ENCODE peak calls at places on chromosomes 4 and X, in ten cellular contexts. One of them, this sample, is unnamed.

GRCh38 chr4:6769138-6769983 is 13.2 kb upstream of the KIAA0232 start:
- DNase-seq in sciatic nerve: no peak
- DNase-seq in lower lobe of right lung: peak
- DNase-seq in dermis blood vessel endothelial cell: no peak
- DNase-seq in BE2C: no peak
- DNase-seq in stimulated activated naive B cell treated with anti-CD40 and anti-IgM and Interleukin-4, amounts not matched to agents 10 μg/mL and 1 μg/mL and 100 μg/mL, for 72 hours: no peak
- DNase-seq in adipocyte: no peak
- DNase-seq in body of pancreas: no peak
- DNase-seq in NT2/D1: no peak
- DNase-seq in activated T-cell treated with anti-CD3 and anti-CD28 coated beads, Interleukin-2, amount 50 U/mL, for 72 hours: peak
- DNase-seq in this sample: no peak

GRCh38 chr4:82553020-82553419 is 8.8 kb downstream of the TMEM150C start:
- DNase-seq in dermis blood vessel endothelial cell: no peak
- DNase-seq in stimulated activated naive B cell treated with anti-CD40 and anti-IgM and Interleukin-4, amounts not matched to agents 10 μg/mL and 1 μg/mL and 100 μg/mL, for 72 hours: no peak
- DNase-seq in body of pancreas: no peak
- DNase-seq in adipocyte: no peak
- DNase-seq in sciatic nerve: no peak
- DNase-seq in BE2C: no peak
- DNase-seq in lower lobe of right lung: no peak
- DNase-seq in NT2/D1: no peak
- DNase-seq in activated T-cell treated with anti-CD3 and anti-CD28 coated beads, Interleukin-2, amount 50 U/mL, for 72 hours: no peak
- DNase-seq in this sample: no peak

GRCh38 chr4:109915385-109916002 is 2.8 kb downstream of the EGF start:
- DNase-seq in adipocyte: no peak
- DNase-seq in stimulated activated naive B cell treated with anti-CD40 and anti-IgM and Interleukin-4, amounts not matched to agents 10 μg/mL and 1 μg/mL and 100 μg/mL, for 72 hours: no peak
- DNase-seq in lower lobe of right lung: no peak
- DNase-seq in body of pancreas: no peak
- DNase-seq in dermis blood vessel endothelial cell: no peak
- DNase-seq in activated T-cell treated with anti-CD3 and anti-CD28 coated beads, Interleukin-2, amount 50 U/mL, for 72 hours: no peak
- DNase-seq in sciatic nerve: no peak
- DNase-seq in BE2C: no peak
- DNase-seq in NT2/D1: no peak
- DNase-seq in this sample: no peak

GRCh38 chrX:2705036-2705435 is 13.9 kb downstream of the CD99 start:
- DNase-seq in sciatic nerve: no peak
- DNase-seq in lower lobe of right lung: no peak
- DNase-seq in activated T-cell treated with anti-CD3 and anti-CD28 coated beads, Interleukin-2, amount 50 U/mL, for 72 hours: no peak
- DNase-seq in body of pancreas: peak
- DNase-seq in adipocyte: no peak
- DNase-seq in BE2C: no peak
- DNase-seq in dermis blood vessel endothelial cell: peak
- DNase-seq in stimulated activated naive B cell treated with anti-CD40 and anti-IgM and Interleukin-4, amounts not matched to agents 10 μg/mL and 1 μg/mL and 100 μg/mL, for 72 hours: no peak
- DNase-seq in NT2/D1: no peak
- DNase-seq in this sample: peak

GRCh38 chr4:120718979-120719566 is 203.5 kb downstream of the PRDM5 start:
- DNase-seq in activated T-cell treated with anti-CD3 and anti-CD28 coated beads, Interleukin-2, amount 50 U/mL, for 72 hours: peak
- DNase-seq in lower lobe of right lung: no peak
- DNase-seq in sciatic nerve: no peak
- DNase-seq in body of pancreas: no peak
- DNase-seq in stimulated activated naive B cell treated with anti-CD40 and anti-IgM and Interleukin-4, amounts not matched to agents 10 μg/mL and 1 μg/mL and 100 μg/mL, for 72 hours: no peak
- DNase-seq in dermis blood vessel endothelial cell: peak
- DNase-seq in NT2/D1: peak
- DNase-seq in adipocyte: peak
- DNase-seq in BE2C: peak
- DNase-seq in this sample: peak

GRCh38 chrX:1507511-1508463 is 29.2 kb downstream of the P2RY8 start:
- DNase-seq in stimulated activated naive B cell treated with anti-CD40 and anti-IgM and Interleukin-4, amounts not matched to agents 10 μg/mL and 1 μg/mL and 100 μg/mL, for 72 hours: peak
- DNase-seq in body of pancreas: no peak
- DNase-seq in lower lobe of right lung: peak
- DNase-seq in dermis blood vessel endothelial cell: no peak
- DNase-seq in adipocyte: no peak
- DNase-seq in sciatic nerve: no peak
- DNase-seq in BE2C: no peak
- DNase-seq in activated T-cell treated with anti-CD3 and anti-CD28 coated beads, Interleukin-2, amount 50 U/mL, for 72 hours: no peak
- DNase-seq in NT2/D1: no peak
- DNase-seq in this sample: no peak

GRCh38 chr4:105461221-105462041 is 12.4 kb downstream of the PPA2 start:
- DNase-seq in lower lobe of right lung: no peak
- DNase-seq in sciatic nerve: no peak
- DNase-seq in NT2/D1: no peak
- DNase-seq in BE2C: no peak
- DNase-seq in adipocyte: peak
- DNase-seq in body of pancreas: no peak
- DNase-seq in dermis blood vessel endothelial cell: no peak
- DNase-seq in activated T-cell treated with anti-CD3 and anti-CD28 coated beads, Interleukin-2, amount 50 U/mL, for 72 hours: no peak
- DNase-seq in stimulated activated naive B cell treated with anti-CD40 and anti-IgM and Interleukin-4, amounts not matched to agents 10 μg/mL and 1 μg/mL and 100 μg/mL, for 72 hours: no peak
- DNase-seq in this sample: no peak

GRCh38 chrX:109384569-109385174 is 97.2 kb downstream of the GUCY2F start:
- DNase-seq in lower lobe of right lung: no peak
- DNase-seq in stimulated activated naive B cell treated with anti-CD40 and anti-IgM and Interleukin-4, amounts not matched to agents 10 μg/mL and 1 μg/mL and 100 μg/mL, for 72 hours: no peak
- DNase-seq in adipocyte: peak
- DNase-seq in sciatic nerve: no peak
- DNase-seq in activated T-cell treated with anti-CD3 and anti-CD28 coated beads, Interleukin-2, amount 50 U/mL, for 72 hours: no peak
- DNase-seq in body of pancreas: no peak
- DNase-seq in dermis blood vessel endothelial cell: peak
- DNase-seq in BE2C: peak
- DNase-seq in NT2/D1: peak
- DNase-seq in this sample: no peak

GRCh38 chrX:70592091-70592490 is 147.5 kb downstream of the DLG3 start:
- DNase-seq in BE2C: no peak
- DNase-seq in stimulated activated naive B cell treated with anti-CD40 and anti-IgM and Interleukin-4, amounts not matched to agents 10 μg/mL and 1 μg/mL and 100 μg/mL, for 72 hours: no peak
- DNase-seq in sciatic nerve: no peak
- DNase-seq in body of pancreas: no peak
- DNase-seq in dermis blood vessel endothelial cell: peak
- DNase-seq in NT2/D1: no peak
- DNase-seq in activated T-cell treated with anti-CD3 and anti-CD28 coated beads, Interleukin-2, amount 50 U/mL, for 72 hours: peak
- DNase-seq in lower lobe of right lung: no peak
- DNase-seq in adipocyte: peak
- DNase-seq in this sample: peak

GRCh38 chrX:21735753-21736127 is 22.2 kb downstream of the SMPX start:
- DNase-seq in BE2C: no peak
- DNase-seq in lower lobe of right lung: no peak
- DNase-seq in activated T-cell treated with anti-CD3 and anti-CD28 coated beads, Interleukin-2, amount 50 U/mL, for 72 hours: no peak
- DNase-seq in body of pancreas: no peak
- DNase-seq in stimulated activated naive B cell treated with anti-CD40 and anti-IgM and Interleukin-4, amounts not matched to agents 10 μg/mL and 1 μg/mL and 100 μg/mL, for 72 hours: no peak
- DNase-seq in sciatic nerve: no peak
- DNase-seq in adipocyte: no peak
- DNase-seq in NT2/D1: no peak
- DNase-seq in dermis blood vessel endothelial cell: no peak
- DNase-seq in this sample: no peak

GRCh38 chr4:151430737-151431457 is 21.9 kb downstream of the FHIP1A start:
- DNase-seq in activated T-cell treated with anti-CD3 and anti-CD28 coated beads, Interleukin-2, amount 50 U/mL, for 72 hours: no peak
- DNase-seq in lower lobe of right lung: no peak
- DNase-seq in NT2/D1: no peak
- DNase-seq in stimulated activated naive B cell treated with anti-CD40 and anti-IgM and Interleukin-4, amounts not matched to agents 10 μg/mL and 1 μg/mL and 100 μg/mL, for 72 hours: no peak
- DNase-seq in sciatic nerve: no peak
- DNase-seq in body of pancreas: no peak
- DNase-seq in adipocyte: no peak
- DNase-seq in BE2C: no peak
- DNase-seq in dermis blood vessel endothelial cell: no peak
- DNase-seq in this sample: no peak

GRCh38 chr4:40150932-40151331 is 45.9 kb upstream of the RHOH start:
- DNase-seq in activated T-cell treated with anti-CD3 and anti-CD28 coated beads, Interleukin-2, amount 50 U/mL, for 72 hours: no peak
- DNase-seq in body of pancreas: no peak
- DNase-seq in stimulated activated naive B cell treated with anti-CD40 and anti-IgM and Interleukin-4, amounts not matched to agents 10 μg/mL and 1 μg/mL and 100 μg/mL, for 72 hours: no peak
- DNase-seq in adipocyte: no peak
- DNase-seq in sciatic nerve: no peak
- DNase-seq in lower lobe of right lung: no peak
- DNase-seq in NT2/D1: no peak
- DNase-seq in BE2C: no peak
- DNase-seq in dermis blood vessel endothelial cell: no peak
- DNase-seq in this sample: no peak

GRCh38 chr4:153466637-153467153 is 535 bp downstream of the TMEM131L start:
- DNase-seq in adipocyte: no peak
- DNase-seq in activated T-cell treated with anti-CD3 and anti-CD28 coated beads, Interleukin-2, amount 50 U/mL, for 72 hours: peak
- DNase-seq in NT2/D1: no peak
- DNase-seq in body of pancreas: peak
- DNase-seq in dermis blood vessel endothelial cell: peak
- DNase-seq in sciatic nerve: no peak
- DNase-seq in BE2C: peak
- DNase-seq in lower lobe of right lung: no peak
- DNase-seq in stimulated activated naive B cell treated with anti-CD40 and anti-IgM and Interleukin-4, amounts not matched to agents 10 μg/mL and 1 μg/mL and 100 μg/mL, for 72 hours: no peak
- DNase-seq in this sample: peak

GRCh38 chr4:123183308-123183707 is 213.3 kb upstream of the SPRY1 start:
- DNase-seq in dermis blood vessel endothelial cell: no peak
- DNase-seq in BE2C: no peak
- DNase-seq in adipocyte: no peak
- DNase-seq in sciatic nerve: no peak
- DNase-seq in activated T-cell treated with anti-CD3 and anti-CD28 coated beads, Interleukin-2, amount 50 U/mL, for 72 hours: no peak
- DNase-seq in NT2/D1: no peak
- DNase-seq in stimulated activated naive B cell treated with anti-CD40 and anti-IgM and Interleukin-4, amounts not matched to agents 10 μg/mL and 1 μg/mL and 100 μg/mL, for 72 hours: no peak
- DNase-seq in body of pancreas: no peak
- DNase-seq in lower lobe of right lung: no peak
- DNase-seq in this sample: no peak

GRCh38 chr4:26992657-26993361 is 132.2 kb downstream of the STIM2 start:
- DNase-seq in adipocyte: peak
- DNase-seq in BE2C: no peak
- DNase-seq in sciatic nerve: no peak
- DNase-seq in body of pancreas: no peak
- DNase-seq in lower lobe of right lung: no peak
- DNase-seq in NT2/D1: no peak
- DNase-seq in activated T-cell treated with anti-CD3 and anti-CD28 coated beads, Interleukin-2, amount 50 U/mL, for 72 hours: peak
- DNase-seq in dermis blood vessel endothelial cell: peak
- DNase-seq in stimulated activated naive B cell treated with anti-CD40 and anti-IgM and Interleukin-4, amounts not matched to agents 10 μg/mL and 1 μg/mL and 100 μg/mL, for 72 hours: peak
- DNase-seq in this sample: peak

GRCh38 chr4:70544279-70544870 is 26.0 kb downstream of the AMTN start:
- DNase-seq in activated T-cell treated with anti-CD3 and anti-CD28 coated beads, Interleukin-2, amount 50 U/mL, for 72 hours: no peak
- DNase-seq in BE2C: no peak
- DNase-seq in adipocyte: peak
- DNase-seq in NT2/D1: no peak
- DNase-seq in stimulated activated naive B cell treated with anti-CD40 and anti-IgM and Interleukin-4, amounts not matched to agents 10 μg/mL and 1 μg/mL and 100 μg/mL, for 72 hours: no peak
- DNase-seq in body of pancreas: no peak
- DNase-seq in lower lobe of right lung: no peak
- DNase-seq in dermis blood vessel endothelial cell: peak
- DNase-seq in sciatic nerve: no peak
- DNase-seq in this sample: peak

GRCh38 chrX:120795301-120795700 is 80.4 kb downstream of the CT47B1 start:
- DNase-seq in activated T-cell treated with anti-CD3 and anti-CD28 coated beads, Interleukin-2, amount 50 U/mL, for 72 hours: no peak
- DNase-seq in body of pancreas: no peak
- DNase-seq in BE2C: no peak
- DNase-seq in sciatic nerve: no peak
- DNase-seq in adipocyte: peak
- DNase-seq in stimulated activated naive B cell treated with anti-CD40 and anti-IgM and Interleukin-4, amounts not matched to agents 10 μg/mL and 1 μg/mL and 100 μg/mL, for 72 hours: no peak
- DNase-seq in dermis blood vessel endothelial cell: peak
- DNase-seq in lower lobe of right lung: no peak
- DNase-seq in NT2/D1: no peak
- DNase-seq in this sample: peak

GRCh38 chr4:174318829-174319764 is 35.4 kb downstream of the CEP44 start:
- DNase-seq in BE2C: no peak
- DNase-seq in NT2/D1: peak
- DNase-seq in dermis blood vessel endothelial cell: peak
- DNase-seq in stimulated activated naive B cell treated with anti-CD40 and anti-IgM and Interleukin-4, amounts not matched to agents 10 μg/mL and 1 μg/mL and 100 μg/mL, for 72 hours: no peak
- DNase-seq in sciatic nerve: no peak
- DNase-seq in body of pancreas: no peak
- DNase-seq in adipocyte: peak
- DNase-seq in lower lobe of right lung: no peak
- DNase-seq in activated T-cell treated with anti-CD3 and anti-CD28 coated beads, Interleukin-2, amount 50 U/mL, for 72 hours: no peak
- DNase-seq in this sample: peak

GRCh38 chr4:118712872-118713271 is 27.7 kb downstream of the METTL14 start:
- DNase-seq in stimulated activated naive B cell treated with anti-CD40 and anti-IgM and Interleukin-4, amounts not matched to agents 10 μg/mL and 1 μg/mL and 100 μg/mL, for 72 hours: no peak
- DNase-seq in lower lobe of right lung: no peak
- DNase-seq in dermis blood vessel endothelial cell: no peak
- DNase-seq in BE2C: no peak
- DNase-seq in adipocyte: no peak
- DNase-seq in NT2/D1: no peak
- DNase-seq in sciatic nerve: no peak
- DNase-seq in activated T-cell treated with anti-CD3 and anti-CD28 coated beads, Interleukin-2, amount 50 U/mL, for 72 hours: peak
- DNase-seq in body of pancreas: no peak
- DNase-seq in this sample: no peak

GRCh38 chr4:139453041-139453370 is 915 bp upstream of the RAB33B start:
- DNase-seq in body of pancreas: peak
- DNase-seq in BE2C: no peak
- DNase-seq in NT2/D1: no peak
- DNase-seq in activated T-cell treated with anti-CD3 and anti-CD28 coated beads, Interleukin-2, amount 50 U/mL, for 72 hours: peak
- DNase-seq in stimulated activated naive B cell treated with anti-CD40 and anti-IgM and Interleukin-4, amounts not matched to agents 10 μg/mL and 1 μg/mL and 100 μg/mL, for 72 hours: no peak
- DNase-seq in adipocyte: no peak
- DNase-seq in dermis blood vessel endothelial cell: peak
- DNase-seq in lower lobe of right lung: no peak
- DNase-seq in sciatic nerve: no peak
- DNase-seq in this sample: no peak

GRCh38 chr4:80266902-80267380 is 477 bp downstream of the FGF5 start:
- DNase-seq in activated T-cell treated with anti-CD3 and anti-CD28 coated beads, Interleukin-2, amount 50 U/mL, for 72 hours: peak
- DNase-seq in BE2C: no peak
- DNase-seq in dermis blood vessel endothelial cell: peak
- DNase-seq in adipocyte: peak
- DNase-seq in body of pancreas: no peak
- DNase-seq in lower lobe of right lung: no peak
- DNase-seq in stimulated activated naive B cell treated with anti-CD40 and anti-IgM and Interleukin-4, amounts not matched to agents 10 μg/mL and 1 μg/mL and 100 μg/mL, for 72 hours: peak
- DNase-seq in NT2/D1: no peak
- DNase-seq in sciatic nerve: no peak
- DNase-seq in this sample: peak

GRCh38 chr4:185849543-185850185 is 37.7 kb upstream of the SORBS2 start:
- DNase-seq in adipocyte: no peak
- DNase-seq in dermis blood vessel endothelial cell: no peak
- DNase-seq in body of pancreas: peak
- DNase-seq in sciatic nerve: no peak
- DNase-seq in stimulated activated naive B cell treated with anti-CD40 and anti-IgM and Interleukin-4, amounts not matched to agents 10 μg/mL and 1 μg/mL and 100 μg/mL, for 72 hours: no peak
- DNase-seq in NT2/D1: no peak
- DNase-seq in activated T-cell treated with anti-CD3 and anti-CD28 coated beads, Interleukin-2, amount 50 U/mL, for 72 hours: no peak
- DNase-seq in BE2C: no peak
- DNase-seq in lower lobe of right lung: no peak
- DNase-seq in this sample: peak

GRCh38 chr4:21888195-21888976 is 60.2 kb downstream of the KCNIP4 start:
- DNase-seq in body of pancreas: no peak
- DNase-seq in NT2/D1: no peak
- DNase-seq in dermis blood vessel endothelial cell: peak
- DNase-seq in stimulated activated naive B cell treated with anti-CD40 and anti-IgM and Interleukin-4, amounts not matched to agents 10 μg/mL and 1 μg/mL and 100 μg/mL, for 72 hours: no peak
- DNase-seq in lower lobe of right lung: no peak
- DNase-seq in sciatic nerve: no peak
- DNase-seq in adipocyte: peak
- DNase-seq in activated T-cell treated with anti-CD3 and anti-CD28 coated beads, Interleukin-2, amount 50 U/mL, for 72 hours: peak
- DNase-seq in BE2C: no peak
- DNase-seq in this sample: peak

GRCh38 chr4:20760053-20760452 is 59.8 kb downstream of the PACRGL start:
- DNase-seq in BE2C: peak
- DNase-seq in NT2/D1: no peak
- DNase-seq in body of pancreas: no peak
- DNase-seq in sciatic nerve: no peak
- DNase-seq in adipocyte: no peak
- DNase-seq in dermis blood vessel endothelial cell: no peak
- DNase-seq in stimulated activated naive B cell treated with anti-CD40 and anti-IgM and Interleukin-4, amounts not matched to agents 10 μg/mL and 1 μg/mL and 100 μg/mL, for 72 hours: no peak
- DNase-seq in activated T-cell treated with anti-CD3 and anti-CD28 coated beads, Interleukin-2, amount 50 U/mL, for 72 hours: no peak
- DNase-seq in lower lobe of right lung: no peak
- DNase-seq in this sample: no peak

GRCh38 chr4:28225689-28226353 is 1365.2 kb downstream of the STIM2 start:
- DNase-seq in BE2C: no peak
- DNase-seq in dermis blood vessel endothelial cell: no peak
- DNase-seq in body of pancreas: no peak
- DNase-seq in lower lobe of right lung: no peak
- DNase-seq in sciatic nerve: no peak
- DNase-seq in NT2/D1: no peak
- DNase-seq in adipocyte: no peak
- DNase-seq in stimulated activated naive B cell treated with anti-CD40 and anti-IgM and Interleukin-4, amounts not matched to agents 10 μg/mL and 1 μg/mL and 100 μg/mL, for 72 hours: no peak
- DNase-seq in activated T-cell treated with anti-CD3 and anti-CD28 coated beads, Interleukin-2, amount 50 U/mL, for 72 hours: no peak
- DNase-seq in this sample: no peak

GRCh38 chr4:107248571-107248970 is 212.5 kb upstream of the DKK2 start:
- DNase-seq in body of pancreas: no peak
- DNase-seq in adipocyte: no peak
- DNase-seq in BE2C: no peak
- DNase-seq in NT2/D1: no peak
- DNase-seq in sciatic nerve: no peak
- DNase-seq in activated T-cell treated with anti-CD3 and anti-CD28 coated beads, Interleukin-2, amount 50 U/mL, for 72 hours: no peak
- DNase-seq in dermis blood vessel endothelial cell: no peak
- DNase-seq in lower lobe of right lung: no peak
- DNase-seq in stimulated activated naive B cell treated with anti-CD40 and anti-IgM and Interleukin-4, amounts not matched to agents 10 μg/mL and 1 μg/mL and 100 μg/mL, for 72 hours: no peak
- DNase-seq in this sample: no peak

GRCh38 chrX:10677490-10677889 is 57.1 kb upstream of the MID1 start:
- DNase-seq in activated T-cell treated with anti-CD3 and anti-CD28 coated beads, Interleukin-2, amount 50 U/mL, for 72 hours: no peak
- DNase-seq in sciatic nerve: no peak
- DNase-seq in BE2C: no peak
- DNase-seq in NT2/D1: no peak
- DNase-seq in lower lobe of right lung: no peak
- DNase-seq in adipocyte: peak
- DNase-seq in dermis blood vessel endothelial cell: no peak
- DNase-seq in body of pancreas: no peak
- DNase-seq in stimulated activated naive B cell treated with anti-CD40 and anti-IgM and Interleukin-4, amounts not matched to agents 10 μg/mL and 1 μg/mL and 100 μg/mL, for 72 hours: no peak
- DNase-seq in this sample: peak

GRCh38 chr4:2833671-2834000 is 10.0 kb upstream of the ADD1 start:
- DNase-seq in NT2/D1: no peak
- DNase-seq in activated T-cell treated with anti-CD3 and anti-CD28 coated beads, Interleukin-2, amount 50 U/mL, for 72 hours: no peak
- DNase-seq in sciatic nerve: no peak
- DNase-seq in BE2C: no peak
- DNase-seq in dermis blood vessel endothelial cell: no peak
- DNase-seq in lower lobe of right lung: peak
- DNase-seq in stimulated activated naive B cell treated with anti-CD40 and anti-IgM and Interleukin-4, amounts not matched to agents 10 μg/mL and 1 μg/mL and 100 μg/mL, for 72 hours: no peak
- DNase-seq in body of pancreas: no peak
- DNase-seq in adipocyte: no peak
- DNase-seq in this sample: no peak

This sample was measured in GM03348.